ENCODE peak calls at places on chromosomes 6 and 20, in seven cellular contexts. R, P, L, N, Q, E and H are unnamed samples.

GRCh38 chr6:163710552-163710951 is 296.0 kb downstream of the QKI start:
- DNase-seq in R (no peak), P (no peak), L (no peak), N (no peak), Q (no peak), E (no peak), H (no peak)

GRCh38 chr20:45857836-45858250 is 429 bp downstream of the ZSWIM3 start:
- DNase-seq in R (no peak), P (peak), L (peak), N (peak), Q (no peak), E (no peak), H (no peak)

GRCh38 chr20:62489940-62490263 is 14.1 kb upstream of the GATA5 start:
- DNase-seq in R (no peak), P (no peak), L (no peak), N (no peak), Q (no peak), E (no peak), H (no peak)

GRCh38 chr6:133983099-133983939 is 30.3 kb downstream of the TBPL1 start:
- DNase-seq in R (peak), P (peak), L (no peak), N (peak), Q (peak), E (peak), H (peak)

GRCh38 chr6:33123732-33124524 is 48.1 kb downstream of the HLA-DPB1 start:
- DNase-seq in R (no peak), P (peak), L (peak), N (peak), Q (peak), E (peak), H (peak)

GRCh38 chr6:89035252-89036106 is 45.1 kb upstream of the PNRC1 start:
- DNase-seq in R (no peak), P (peak), L (no peak), N (no peak), Q (peak), E (peak), H (peak)

GRCh38 chr6:150600302-150601017 is 775 bp downstream of the PLEKHG1 start:
- DNase-seq in R (peak), P (peak), L (peak), N (peak), Q (peak), E (peak), H (peak)

GRCh38 chr20:25177890-25178321 is 17.6 kb upstream of the ENTPD6 start:
- DNase-seq in R (no peak), P (peak), L (no peak), N (no peak), Q (no peak), E (peak), H (peak)

GRCh38 chr6:37618916-37619605 is 78.6 kb downstream of the MDGA1 start:
- DNase-seq in R (no peak), P (no peak), L (no peak), N (no peak), Q (no peak), E (no peak), H (no peak)

GRCh38 chr20:61682114-61682997 is 383.3 kb downstream of the TAF4 start:
- DNase-seq in R (no peak), P (peak), L (no peak), N (no peak), Q (no peak), E (no peak), H (no peak)

GRCh38 chr6:130969807-130970491 is 93.1 kb downstream of the EPB41L2 start:
- DNase-seq in R (no peak), P (no peak), L (no peak), N (no peak), Q (peak), E (peak), H (peak)

GRCh38 chr6:54896302-54896701 is 49.7 kb downstream of the FAM83B start:
- DNase-seq in R (no peak), P (no peak), L (no peak), N (no peak), Q (no peak), E (no peak), H (no peak)

GRCh38 chr6:25173951-25174474 is 105.2 kb upstream of the CARMIL1 start:
- DNase-seq in R (no peak), P (peak), L (no peak), N (no peak), Q (peak), E (peak), H (peak)

GRCh38 chr20:59564171-59564570 is 40.2 kb upstream of the PHACTR3 start:
- DNase-seq in R (no peak), P (no peak), L (no peak), N (no peak), Q (no peak), E (no peak), H (no peak)

GRCh38 chr20:59268827-59269226 is 31.6 kb upstream of the EDN3 start:
- DNase-seq in R (no peak), P (no peak), L (peak), N (no peak), Q (no peak), E (no peak), H (no peak)

GRCh38 chr6:75158176-75158575 is 47.7 kb downstream of the COL12A1 start:
- DNase-seq in R (no peak), P (no peak), L (no peak), N (no peak), Q (no peak), E (peak), H (no peak)

GRCh38 chr20:54438166-54438565 is 37.2 kb upstream of the DOK5 start:
- DNase-seq in R (no peak), P (no peak), L (peak), N (no peak), Q (no peak), E (no peak), H (no peak)

GRCh38 chr20:58523072-58523681 is 8.0 kb upstream of the APCDD1L start:
- DNase-seq in R (no peak), P (no peak), L (no peak), N (no peak), Q (peak), E (no peak), H (peak)

GRCh38 chr20:922781-923180 is 6.6 kb upstream of the ANGPT4 start:
- DNase-seq in R (no peak), P (no peak), L (no peak), N (no peak), Q (no peak), E (no peak), H (no peak)

GRCh38 chr6:42777126-42777822 is 4.6 kb upstream of the BICRAL start:
- DNase-seq in R (no peak), P (no peak), L (no peak), N (peak), Q (peak), E (peak), H (peak)

GRCh38 chr6:28867078-28867414 is 56.7 kb downstream of the TRIM27 start:
- DNase-seq in R (no peak), P (peak), L (no peak), N (peak), Q (peak), E (peak), H (peak)

GRCh38 chr6:110325197-110325596 is 33.0 kb downstream of the METTL24 start:
- DNase-seq in R (no peak), P (peak), L (no peak), N (no peak), Q (peak), E (peak), H (peak)

GRCh38 chr6:92201618-92202017 is 1217.7 kb downstream of the EPHA7 start:
- DNase-seq in R (no peak), P (peak), L (no peak), N (no peak), Q (no peak), E (no peak), H (no peak)

GRCh38 chr6:47135772-47136171 is 93.6 kb upstream of the ADGRF1 start:
- DNase-seq in R (no peak), P (peak), L (peak), N (no peak), Q (peak), E (peak), H (peak)

GRCh38 chr6:34517966-34518365 is 38.2 kb downstream of the SPDEF start:
- DNase-seq in R (no peak), P (no peak), L (no peak), N (no peak), Q (no peak), E (no peak), H (no peak)

GRCh38 chr6:109356237-109356636 is 26.0 kb downstream of the CD164 start:
- DNase-seq in R (no peak), P (no peak), L (no peak), N (no peak), Q (no peak), E (no peak), H (no peak)

GRCh38 chr6:3348821-3349220 is 90.1 kb downstream of the PSMG4 start:
- DNase-seq in R (no peak), P (no peak), L (no peak), N (no peak), Q (no peak), E (no peak), H (no peak)

GRCh38 chr6:166636191-166636938 is 9.3 kb upstream of the RPS6KA2 start:
- DNase-seq in R (no peak), P (no peak), L (no peak), N (no peak), Q (no peak), E (peak), H (peak)

GRCh38 chr20:37220796-37221195 is 40.8 kb downstream of the GHRH start:
- DNase-seq in R (no peak), P (no peak), L (peak), N (no peak), Q (no peak), E (peak), H (peak)

DNA sequence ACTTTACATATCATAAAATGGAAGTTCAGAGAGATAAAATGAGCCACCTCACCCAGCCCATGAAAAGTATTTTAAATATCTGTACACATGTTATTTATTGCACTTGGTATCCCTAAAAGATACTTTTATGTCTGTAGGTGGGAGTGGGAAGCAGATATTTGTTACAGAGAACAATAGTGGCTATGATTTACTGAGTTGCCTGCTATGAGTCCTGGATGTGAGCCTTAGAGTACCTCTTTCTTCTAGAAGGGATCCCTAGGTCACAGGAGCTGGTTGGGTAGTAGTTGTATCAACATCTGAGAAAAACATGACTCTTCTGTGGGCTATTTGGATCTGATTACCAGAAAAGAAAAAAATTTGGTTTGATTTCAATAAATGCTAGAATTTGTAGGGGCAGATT is 52.5 kb upstream of the EIF2S2 start:
- DNase-seq in R (no peak), P (no peak), L (no peak), N (no peak), Q (no peak), E (no peak), H (no peak)
- TF ChIP-seq CTCF in R (no peak), P (no peak), L (no peak), N (no peak), Q (no peak), E (no peak), H (no peak)

DNA sequence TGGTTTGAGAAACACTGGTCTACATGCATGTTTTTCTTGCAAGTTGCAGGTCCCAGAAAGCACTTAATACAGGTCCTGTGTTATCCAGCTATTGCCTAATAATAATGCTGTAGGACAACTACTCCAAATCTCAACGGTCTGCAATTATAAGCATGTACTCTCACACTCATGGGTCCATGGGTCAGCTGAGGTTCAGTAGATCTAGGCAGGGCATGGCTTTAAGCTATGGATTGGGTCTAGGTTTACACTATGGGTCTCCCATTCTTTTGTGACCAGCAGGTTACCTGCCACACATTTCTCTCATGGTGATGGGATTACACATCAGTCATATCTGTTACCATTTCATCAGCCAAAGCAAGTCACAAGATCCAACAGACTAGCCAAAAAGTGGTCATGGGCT is 13.9 kb downstream of the ISM1 start:
- DNase-seq in R (no peak), P (no peak), L (no peak), N (no peak), Q (no peak), E (no peak), H (no peak)
- H3K4me3 ChIP-seq in R (no peak), P (no peak), L (no peak), N (no peak), Q (no peak), E (no peak), H (no peak)

DNA sequence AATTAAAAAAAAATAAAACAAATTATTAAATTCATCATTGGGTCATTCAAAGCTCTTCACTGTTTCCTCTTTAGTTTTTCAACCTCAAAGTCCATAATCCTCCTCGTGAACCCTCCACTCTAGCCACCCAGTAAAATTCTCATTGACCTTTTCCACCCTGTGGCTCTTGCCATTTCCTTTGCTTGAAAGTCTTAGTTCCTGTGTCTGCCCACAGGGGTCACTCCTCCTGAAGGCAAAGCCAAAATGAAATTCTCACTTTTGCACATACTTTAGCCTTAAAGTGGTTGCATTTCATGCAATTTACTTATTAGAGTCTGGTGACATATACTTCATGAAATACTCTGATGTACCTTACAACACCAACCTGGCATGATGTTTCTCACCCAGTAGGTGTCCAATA is 263.7 kb downstream of the BMP2 start:
- DNase-seq in R (no peak), P (no peak), L (peak), N (no peak), Q (no peak), E (no peak), H (peak)
- TF ChIP-seq CTCF in R (no peak), P (peak), L (peak), N (peak), Q (no peak), E (peak), H (peak)

GRCh38 chr6:1389791-1390070 is 355 bp downstream of the FOXF2 start:
- DNase-seq in R (no peak), P (no peak), L (peak), N (no peak), Q (no peak), E (no peak), H (no peak)
- H3K4me3 ChIP-seq in R (no peak), P (no peak), L (peak), N (no peak), Q (peak), E (no peak), H (peak)

GRCh38 chr20:13085275-13085674 is 76.5 kb downstream of the SPTLC3 start:
- DNase-seq in R (no peak), P (peak), L (no peak), N (no peak), Q (no peak), E (no peak), H (no peak)

GRCh38 chr20:13095013-13095412 is 86.2 kb downstream of the SPTLC3 start:
- DNase-seq in R (no peak), P (no peak), L (no peak), N (no peak), Q (no peak), E (no peak), H (no peak)

GRCh38 chr20:13089950-13090469 is 81.2 kb downstream of the SPTLC3 start:
- DNase-seq in R (no peak), P (no peak), L (no peak), N (no peak), Q (no peak), E (no peak), H (no peak)
- TF ChIP-seq CTCF in R (no peak), P (no peak), L (no peak), N (no peak), Q (no peak), E (no peak), H (no peak)

GRCh38 chr6:137969874-137970273 is 102.8 kb downstream of the TNFAIP3 start:
- DNase-seq in R (no peak), P (no peak), L (no peak), N (no peak), Q (no peak), E (no peak), H (no peak)

GRCh38 chr6:137975058-137975940 is 108.2 kb downstream of the TNFAIP3 start:
- DNase-seq in R (peak), P (peak), L (peak), N (peak), Q (peak), E (peak), H (peak)

GRCh38 chr6:137970368-137970767 is 103.3 kb downstream of the TNFAIP3 start:
- DNase-seq in R (no peak), P (no peak), L (no peak), N (peak), Q (no peak), E (no peak), H (no peak)

GRCh38 chr6:137976430-137976829 is 109.4 kb downstream of the TNFAIP3 start:
- DNase-seq in R (no peak), P (no peak), L (no peak), N (no peak), Q (no peak), E (no peak), H (no peak)

DNA sequence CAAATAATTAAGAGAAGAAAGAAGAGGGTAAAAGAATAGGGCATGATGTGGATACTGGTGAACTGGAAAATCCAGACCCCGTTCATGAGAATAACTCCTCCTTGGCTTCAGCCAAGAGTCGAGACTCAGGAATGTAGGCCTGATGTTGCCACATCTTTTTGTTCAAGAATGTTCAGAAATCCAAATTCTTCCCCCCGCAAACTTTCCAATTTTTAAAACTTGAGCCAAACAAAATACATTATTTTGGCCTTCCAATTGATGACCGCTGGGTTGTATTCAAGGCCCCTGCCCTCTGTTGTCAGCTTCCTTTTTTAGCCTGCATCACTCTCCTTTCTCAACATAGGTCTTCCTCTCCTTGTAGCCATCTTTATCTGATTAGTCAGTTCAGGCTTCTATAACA is 106.1 kb downstream of the TNFAIP3 start:
- DNase-seq in R (no peak), P (no peak), L (no peak), N (no peak), Q (no peak), E (peak), H (peak)
- H3K4me3 ChIP-seq in R (no peak), P (no peak), L (no peak), N (no peak), Q (no peak), E (no peak), H (no peak)